ENCODE peak calls at places on chromosomes 16 and 17, in six cellular contexts. One of them, this sample, is unnamed.

GRCh38 chr16:53812914-53813313 is 109.0 kb downstream of the FTO start:
- DNase-seq in adrenal gland: no peak
- DNase-seq in mammary epithelial cell: no peak
- DNase-seq in esophagus muscularis mucosa: no peak
- DNase-seq in body of pancreas: no peak
- DNase-seq in A549: no peak
- DNase-seq in this sample: no peak

GRCh38 chr17:51427259-51428255 is 167.2 kb downstream of the UTP18 start:
- DNase-seq in adrenal gland: no peak
- DNase-seq in mammary epithelial cell: no peak
- DNase-seq in esophagus muscularis mucosa: peak; percentile 50
- DNase-seq in body of pancreas: peak; percentile 17
- DNase-seq in A549: no peak
- DNase-seq in this sample: no peak

GRCh38 chr16:48317614-48318013 is 67.6 kb downstream of the SIAH1 start:
- DNase-seq in adrenal gland: no peak
- DNase-seq in mammary epithelial cell: peak; percentile 48
- DNase-seq in esophagus muscularis mucosa: no peak
- DNase-seq in body of pancreas: no peak
- DNase-seq in A549: no peak
- DNase-seq in this sample: no peak

GRCh38 chr16:73793286-73793685 is 503.3 kb upstream of the PSMD7 start:
- DNase-seq in adrenal gland: no peak
- DNase-seq in mammary epithelial cell: no peak
- DNase-seq in esophagus muscularis mucosa: no peak
- DNase-seq in body of pancreas: no peak
- DNase-seq in A549: no peak
- DNase-seq in this sample: no peak

GRCh38 chr17:7067198-7067597 is 12.9 kb downstream of the CLEC10A start:
- DNase-seq in adrenal gland: no peak
- DNase-seq in mammary epithelial cell: no peak
- DNase-seq in esophagus muscularis mucosa: no peak
- DNase-seq in body of pancreas: no peak
- DNase-seq in A549: no peak
- DNase-seq in this sample: no peak

GRCh38 chr17:51166987-51167931 is 1.0 kb downstream of the NME2 start:
- DNase-seq in adrenal gland: peak; percentile 61
- DNase-seq in mammary epithelial cell: peak; percentile 36
- DNase-seq in esophagus muscularis mucosa: no peak
- DNase-seq in body of pancreas: peak; percentile 65
- DNase-seq in A549: peak; percentile 95
- DNase-seq in this sample: peak; percentile 58

GRCh38 chr16:79272141-79272577 is 328.4 kb downstream of the MAF start:
- DNase-seq in adrenal gland: no peak
- DNase-seq in mammary epithelial cell: no peak
- DNase-seq in esophagus muscularis mucosa: no peak
- DNase-seq in body of pancreas: no peak
- DNase-seq in A549: no peak
- DNase-seq in this sample: no peak

GRCh38 chr16:50598936-50599361 is 50.8 kb downstream of the NKD1 start:
- DNase-seq in adrenal gland: no peak
- DNase-seq in mammary epithelial cell: no peak
- DNase-seq in esophagus muscularis mucosa: no peak
- DNase-seq in body of pancreas: no peak
- DNase-seq in A549: no peak
- DNase-seq in this sample: no peak

GRCh38 chr16:14509675-14510132 is 120.4 kb downstream of the PARN start:
- DNase-seq in adrenal gland: no peak
- DNase-seq in mammary epithelial cell: no peak
- DNase-seq in esophagus muscularis mucosa: no peak
- DNase-seq in body of pancreas: no peak
- DNase-seq in A549: no peak
- DNase-seq in this sample: no peak

GRCh38 chr17:28041844-28042656 is 427 bp upstream of the NLK start:
- DNase-seq in adrenal gland: no peak
- DNase-seq in mammary epithelial cell: no peak
- DNase-seq in esophagus muscularis mucosa: no peak
- DNase-seq in body of pancreas: no peak
- DNase-seq in A549: peak; percentile 35
- DNase-seq in this sample: no peak

GRCh38 chr16:11602321-11602720 is 15.6 kb upstream of the LITAF start:
- DNase-seq in adrenal gland: no peak
- DNase-seq in mammary epithelial cell: no peak
- DNase-seq in esophagus muscularis mucosa: no peak
- DNase-seq in body of pancreas: no peak
- DNase-seq in A549: no peak
- DNase-seq in this sample: no peak

GRCh38 chr17:81508639-81509047 is 4.0 kb downstream of the ACTG1 start:
- DNase-seq in adrenal gland: no peak
- DNase-seq in mammary epithelial cell: peak; percentile 54
- DNase-seq in esophagus muscularis mucosa: no peak
- DNase-seq in body of pancreas: no peak
- DNase-seq in A549: no peak
- DNase-seq in this sample: no peak

GRCh38 chr17:62966426-62967110 is 533 bp downstream of the TANC2 start:
- DNase-seq in adrenal gland: peak; percentile 42
- DNase-seq in mammary epithelial cell: peak; percentile 52
- DNase-seq in esophagus muscularis mucosa: no peak
- DNase-seq in body of pancreas: peak; percentile 79
- DNase-seq in A549: peak; percentile 54
- DNase-seq in this sample: peak; percentile 67

GRCh38 chr17:48636177-48637018 is 10.2 kb upstream of the HOXB9 start:
- DNase-seq in adrenal gland: peak; percentile 69
- DNase-seq in mammary epithelial cell: peak; percentile 50
- DNase-seq in esophagus muscularis mucosa: no peak
- DNase-seq in body of pancreas: peak; percentile 69
- DNase-seq in A549: peak; percentile 95
- DNase-seq in this sample: peak; percentile 91

GRCh38 chr17:57862410-57862989 is 12.7 kb upstream of the MRPS23 start:
- DNase-seq in adrenal gland: no peak
- DNase-seq in mammary epithelial cell: no peak
- DNase-seq in esophagus muscularis mucosa: no peak
- DNase-seq in body of pancreas: no peak
- DNase-seq in A549: no peak
- DNase-seq in this sample: no peak

GRCh38 chr17:82006468-82007227 is 16.0 kb downstream of the CENPX start:
- DNase-seq in adrenal gland: no peak
- DNase-seq in mammary epithelial cell: no peak
- DNase-seq in esophagus muscularis mucosa: no peak
- DNase-seq in body of pancreas: no peak
- DNase-seq in A549: no peak
- DNase-seq in this sample: no peak

GRCh38 chr17:57067162-57067561 is 17.9 kb upstream of the AKAP1 start:
- DNase-seq in adrenal gland: no peak
- DNase-seq in mammary epithelial cell: peak; percentile 15
- DNase-seq in esophagus muscularis mucosa: no peak
- DNase-seq in body of pancreas: no peak
- DNase-seq in A549: no peak
- DNase-seq in this sample: no peak

GRCh38 chr17:81254955-81255717 is 16.0 kb downstream of the NDUFAF8 start:
- DNase-seq in adrenal gland: peak; percentile 49
- DNase-seq in mammary epithelial cell: no peak
- DNase-seq in esophagus muscularis mucosa: peak; percentile 93
- DNase-seq in body of pancreas: peak; percentile 84
- DNase-seq in A549: peak; percentile 74
- DNase-seq in this sample: peak; percentile 86

GRCh38 chr16:11857161-11857560 is 5.8 kb upstream of the RSL1D1 start:
- DNase-seq in adrenal gland: no peak
- DNase-seq in mammary epithelial cell: no peak
- DNase-seq in esophagus muscularis mucosa: no peak
- DNase-seq in body of pancreas: no peak
- DNase-seq in A549: no peak
- DNase-seq in this sample: no peak

GRCh38 chr17:21201302-21201602 is 12.7 kb downstream of the TMEM11 start:
- DNase-seq in adrenal gland: no peak
- DNase-seq in mammary epithelial cell: no peak
- DNase-seq in esophagus muscularis mucosa: no peak
- DNase-seq in body of pancreas: no peak
- DNase-seq in A549: no peak
- DNase-seq in this sample: no peak

GRCh38 chr16:2598723-2599122 is 60.9 kb downstream of the PDPK1 start:
- DNase-seq in adrenal gland: no peak
- DNase-seq in mammary epithelial cell: no peak
- DNase-seq in esophagus muscularis mucosa: no peak
- DNase-seq in body of pancreas: no peak
- DNase-seq in A549: no peak
- DNase-seq in this sample: peak; percentile 13

DNA sequence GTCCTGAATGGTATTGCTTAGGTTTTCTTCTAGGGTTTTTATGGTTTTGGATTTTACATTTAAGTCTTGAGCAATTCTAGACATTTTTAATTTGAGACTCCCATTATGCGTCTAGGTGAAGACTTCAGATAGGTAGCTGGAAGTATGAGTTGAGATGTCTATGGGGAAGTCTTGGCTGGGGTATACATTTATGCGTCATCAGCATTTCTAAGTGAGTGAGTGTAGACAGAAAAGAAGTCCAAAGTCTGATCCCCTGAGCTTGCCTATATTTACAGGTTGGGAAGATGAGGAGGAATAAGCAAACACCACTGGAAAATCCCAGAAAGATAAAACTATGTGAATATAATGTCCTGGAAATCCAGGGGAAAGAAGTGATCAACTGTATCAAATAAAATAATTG is 68.9 kb downstream of the KCNJ2 start:
- DNase-seq in adrenal gland: no peak
- DNase-seq in mammary epithelial cell: no peak
- DNase-seq in esophagus muscularis mucosa: no peak
- DNase-seq in body of pancreas: no peak
- DNase-seq in A549: no peak
- DNase-seq in this sample: no peak
- H3K9me3 ChIP-seq in adrenal gland: no peaks in the 10 kb centered on the region
- H3K9me3 ChIP-seq in mammary epithelial cell: no peaks in the 10 kb centered on the region
- H3K9me3 ChIP-seq in esophagus muscularis mucosa: no peaks in the 10 kb centered on the region
- H3K9me3 ChIP-seq in body of pancreas: no peaks in the 10 kb centered on the region
- H3K9me3 ChIP-seq in A549: no peaks in the 10 kb centered on the region
- H3K9me3 ChIP-seq in this sample: no peaks in the 10 kb centered on the region

GRCh38 chr16:27317320-27317719 is 3.5 kb downstream of the IL4R start:
- DNase-seq in adrenal gland: no peak
- DNase-seq in mammary epithelial cell: peak; percentile 90
- DNase-seq in esophagus muscularis mucosa: no peak
- DNase-seq in body of pancreas: no peak
- DNase-seq in A549: no peak
- DNase-seq in this sample: no peak

GRCh38 chr16:27316038-27316680 is 2.4 kb downstream of the IL4R start:
- DNase-seq in adrenal gland: no peak
- DNase-seq in mammary epithelial cell: no peak
- DNase-seq in esophagus muscularis mucosa: no peak
- DNase-seq in body of pancreas: no peak
- DNase-seq in A549: no peak
- DNase-seq in this sample: no peak

GRCh38 chr16:27318399-27319256 is 4.9 kb downstream of the IL4R start:
- DNase-seq in adrenal gland: peak; percentile 35
- DNase-seq in mammary epithelial cell: peak; percentile 96
- DNase-seq in esophagus muscularis mucosa: no peak
- DNase-seq in body of pancreas: no peak
- DNase-seq in A549: no peak
- DNase-seq in this sample: no peak

GRCh38 chr16:27319257-27319965 is 5.6 kb downstream of the IL4R start:
- DNase-seq in adrenal gland: no peak
- DNase-seq in mammary epithelial cell: no peak
- DNase-seq in esophagus muscularis mucosa: no peak
- DNase-seq in body of pancreas: no peak
- DNase-seq in A549: no peak
- DNase-seq in this sample: no peak

DNA sequence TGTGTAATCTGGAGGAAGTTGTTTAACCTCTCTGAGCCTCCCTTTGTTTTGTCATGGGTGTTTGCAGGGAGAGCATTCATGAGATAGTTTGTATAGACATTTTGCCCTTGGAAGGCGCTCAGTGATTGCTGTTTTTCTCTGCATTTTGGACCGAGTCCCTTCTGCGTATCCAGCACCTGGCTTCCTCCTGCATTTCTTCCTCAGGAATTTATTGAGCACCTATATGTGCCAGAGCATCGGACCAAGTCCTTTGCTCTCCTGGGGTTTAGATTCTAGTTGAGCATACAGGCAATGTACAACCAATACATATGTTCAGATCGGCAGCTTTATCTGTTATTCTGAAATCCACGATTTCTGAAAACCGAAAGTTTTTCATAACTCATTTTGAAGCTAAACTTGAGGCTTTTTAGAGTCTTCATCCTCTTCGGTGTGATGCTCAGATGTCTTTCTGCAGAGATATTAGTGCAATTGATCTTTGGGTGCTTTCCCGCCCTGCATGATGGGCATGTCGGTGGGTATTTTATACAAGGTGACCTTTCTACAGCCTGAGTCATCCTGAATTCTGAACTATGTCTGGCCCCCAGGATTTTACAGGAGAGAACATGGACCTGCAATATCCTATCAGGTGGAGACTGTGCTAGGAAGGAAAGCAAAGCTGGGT is 4.1 kb downstream of the IL4R start:
- DNase-seq in adrenal gland: no peak
- DNase-seq in mammary epithelial cell: no peak
- DNase-seq in esophagus muscularis mucosa: no peak
- DNase-seq in body of pancreas: no peak
- DNase-seq in A549: no peak
- DNase-seq in this sample: no peak
- H3K4me3 ChIP-seq in adrenal gland: peak overlapping the region; percentile 2
- H3K4me3 ChIP-seq in mammary epithelial cell: no peak overlapping the region
- H3K4me3 ChIP-seq in esophagus muscularis mucosa: peak overlapping the region; percentile 44
- H3K4me3 ChIP-seq in body of pancreas: no peak overlapping the region
- H3K4me3 ChIP-seq in A549: no peak overlapping the region
- H3K4me3 ChIP-seq in this sample: no peak overlapping the region

DNA sequence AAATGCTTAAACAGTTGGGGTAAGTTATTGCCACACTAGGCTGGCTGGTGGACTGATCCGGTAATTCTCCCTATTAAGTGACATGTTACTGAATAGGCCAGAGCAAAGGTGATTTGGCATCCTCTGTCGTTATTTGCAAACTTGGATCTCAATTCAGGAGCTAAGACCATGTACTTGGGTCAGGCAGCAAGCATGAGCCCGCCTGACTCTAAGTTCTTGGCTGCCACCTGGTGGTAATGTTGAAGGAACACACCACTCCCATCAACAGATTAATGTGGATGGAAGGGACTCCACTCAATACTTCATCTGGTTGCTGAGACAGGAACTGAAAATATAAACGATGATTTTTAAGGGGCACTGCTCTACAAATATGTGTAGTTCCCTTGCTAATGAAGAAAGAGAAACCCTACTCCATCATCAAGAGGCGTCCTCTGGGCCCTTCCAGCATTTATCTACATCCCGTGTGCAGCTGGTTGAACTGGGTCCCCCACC is 70.8 kb downstream of the EMP2 start:
- DNase-seq in adrenal gland: peak; percentile 74
- DNase-seq in mammary epithelial cell: peak; percentile 64
- DNase-seq in esophagus muscularis mucosa: no peak
- DNase-seq in body of pancreas: peak; percentile 72
- DNase-seq in A549: peak; percentile 82
- DNase-seq in this sample: peak; percentile 81
- TF ChIP-seq CTCF in adrenal gland: peak; percentile 88
- TF ChIP-seq CTCF in mammary epithelial cell: peak; percentile 78
- TF ChIP-seq CTCF in esophagus muscularis mucosa: peak; percentile 71
- TF ChIP-seq CTCF in body of pancreas: peak; percentile 93
- TF ChIP-seq CTCF in A549: peak; percentile 86
- TF ChIP-seq CTCF in this sample: peak; percentile 87

DNA sequence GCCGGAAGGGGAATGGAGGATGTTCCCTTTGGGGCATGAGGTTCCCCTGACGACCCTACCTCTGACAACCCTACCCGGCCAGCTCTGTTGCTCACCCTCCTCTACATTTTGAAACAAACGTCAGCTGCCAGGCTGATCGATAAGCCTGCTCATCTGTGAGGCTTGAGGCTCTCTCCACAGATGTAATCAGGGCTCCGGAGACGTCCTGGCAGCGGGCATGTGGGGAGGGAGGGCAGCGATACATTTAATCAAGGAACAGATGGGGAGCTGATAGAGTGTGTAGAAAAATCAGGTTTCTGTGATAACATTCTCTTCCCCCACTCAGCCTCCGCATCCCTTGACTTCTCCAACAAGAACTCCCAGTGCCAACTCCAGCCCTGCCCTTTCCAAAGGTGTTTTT is 212.3 kb upstream of the SDK2 start:
- DNase-seq in adrenal gland: no peak
- DNase-seq in mammary epithelial cell: no peak
- DNase-seq in esophagus muscularis mucosa: no peak
- DNase-seq in body of pancreas: no peak
- DNase-seq in A549: no peak
- DNase-seq in this sample: no peak
- H3K9me3 ChIP-seq in adrenal gland: no peaks in the 10 kb centered on the region
- H3K9me3 ChIP-seq in mammary epithelial cell: no peaks in the 10 kb centered on the region
- H3K9me3 ChIP-seq in esophagus muscularis mucosa: peaks cover 14% of the 10 kb centered on the region
- H3K9me3 ChIP-seq in body of pancreas: no peaks in the 10 kb centered on the region
- H3K9me3 ChIP-seq in A549: peaks cover 5% of the 10 kb centered on the region
- H3K9me3 ChIP-seq in this sample: no peaks in the 10 kb centered on the region